ENCODE peak calls at places on chromosomes 1 and 21, in seven cellular contexts. One of them, this sample, is unnamed.

GRCh38 chr1:117093870-117094621 is 27.5 kb downstream of the TRIM45 start:
- DNase-seq in PC-3: peak; percentile 52
- DNase-seq in K562: peak; percentile 59
- DNase-seq in tibial artery: no peak
- DNase-seq in PC-9: peak; percentile 31
- DNase-seq in AG10803: peak; percentile 62
- DNase-seq in heart left ventricle: no peak
- DNase-seq in this sample: no peak

GRCh38 chr1:165224504-165224903 is 132.0 kb downstream of the LMX1A start:
- DNase-seq in PC-9: no peak
- DNase-seq in K562: no peak
- DNase-seq in heart left ventricle: no peak
- DNase-seq in AG10803: no peak
- DNase-seq in PC-3: no peak
- DNase-seq in tibial artery: no peak
- DNase-seq in this sample: no peak

GRCh38 chr1:199522338-199522737 is 505.2 kb upstream of the NR5A2 start:
- DNase-seq in K562: no peak
- DNase-seq in tibial artery: no peak
- DNase-seq in PC-3: peak; percentile 32
- DNase-seq in heart left ventricle: no peak
- DNase-seq in AG10803: peak; percentile 15
- DNase-seq in PC-9: no peak
- DNase-seq in this sample: no peak

GRCh38 chr1:4796161-4796998 is 142.0 kb downstream of the AJAP1 start:
- DNase-seq in K562: no peak
- DNase-seq in PC-3: no peak
- DNase-seq in heart left ventricle: no peak
- DNase-seq in AG10803: no peak
- DNase-seq in PC-9: no peak
- DNase-seq in tibial artery: no peak
- DNase-seq in this sample: no peak

GRCh38 chr1:36089393-36090121 is 865 bp downstream of the ADPRS start:
- DNase-seq in PC-3: no peak
- DNase-seq in tibial artery: no peak
- DNase-seq in PC-9: peak; percentile 51
- DNase-seq in AG10803: peak; percentile 58
- DNase-seq in heart left ventricle: no peak
- DNase-seq in K562: peak; percentile 20
- DNase-seq in this sample: no peak

GRCh38 chr1:37472994-37473393 is 1.4 kb upstream of the ZC3H12A start:
- DNase-seq in AG10803: no peak
- DNase-seq in tibial artery: no peak
- DNase-seq in PC-3: peak; percentile 35
- DNase-seq in heart left ventricle: no peak
- DNase-seq in K562: no peak
- DNase-seq in PC-9: no peak
- DNase-seq in this sample: no peak

GRCh38 chr1:24487455-24487854 is 15.2 kb upstream of the RCAN3 start:
- DNase-seq in PC-9: no peak
- DNase-seq in PC-3: no peak
- DNase-seq in tibial artery: no peak
- DNase-seq in heart left ventricle: no peak
- DNase-seq in AG10803: no peak
- DNase-seq in K562: no peak
- DNase-seq in this sample: no peak

GRCh38 chr1:118291686-118292085 is 106.7 kb upstream of the SPAG17 start:
- DNase-seq in K562: no peak
- DNase-seq in tibial artery: no peak
- DNase-seq in PC-9: no peak
- DNase-seq in AG10803: peak; percentile 25
- DNase-seq in PC-3: no peak
- DNase-seq in heart left ventricle: peak; percentile 59
- DNase-seq in this sample: no peak

GRCh38 chr1:30284226-30284625 is 439.2 kb downstream of the MATN1 start:
- DNase-seq in PC-9: no peak
- DNase-seq in PC-3: no peak
- DNase-seq in K562: no peak
- DNase-seq in AG10803: no peak
- DNase-seq in tibial artery: no peak
- DNase-seq in heart left ventricle: no peak
- DNase-seq in this sample: no peak

GRCh38 chr21:33362044-33362555 is 37.3 kb downstream of the IFNAR1 start:
- DNase-seq in tibial artery: no peak
- DNase-seq in K562: no peak
- DNase-seq in PC-9: no peak
- DNase-seq in AG10803: no peak
- DNase-seq in PC-3: peak; percentile 36
- DNase-seq in heart left ventricle: no peak
- DNase-seq in this sample: no peak
- TF ChIP-seq CTCF in tibial artery: no peak
- TF ChIP-seq CTCF in K562: no peak
- TF ChIP-seq CTCF in PC-9: no peak
- TF ChIP-seq CTCF in AG10803: no peak
- TF ChIP-seq CTCF in PC-3: no peak
- TF ChIP-seq CTCF in heart left ventricle: no peak
- TF ChIP-seq CTCF in this sample: no peak

GRCh38 chr1:43990271-43991199 is 864 bp upstream of the CCDC24 start:
- DNase-seq in K562: peak; percentile 52
- DNase-seq in PC-9: no peak
- DNase-seq in tibial artery: no peak
- DNase-seq in heart left ventricle: no peak
- DNase-seq in AG10803: no peak
- DNase-seq in PC-3: no peak
- DNase-seq in this sample: no peak
- TF ChIP-seq CTCF in K562: peak; percentile 16
- TF ChIP-seq CTCF in PC-9: no peak
- TF ChIP-seq CTCF in tibial artery: no peak
- TF ChIP-seq CTCF in heart left ventricle: no peak
- TF ChIP-seq CTCF in AG10803: peak; percentile 10
- TF ChIP-seq CTCF in PC-3: peak; percentile 45
- TF ChIP-seq CTCF in this sample: no peak

DNA sequence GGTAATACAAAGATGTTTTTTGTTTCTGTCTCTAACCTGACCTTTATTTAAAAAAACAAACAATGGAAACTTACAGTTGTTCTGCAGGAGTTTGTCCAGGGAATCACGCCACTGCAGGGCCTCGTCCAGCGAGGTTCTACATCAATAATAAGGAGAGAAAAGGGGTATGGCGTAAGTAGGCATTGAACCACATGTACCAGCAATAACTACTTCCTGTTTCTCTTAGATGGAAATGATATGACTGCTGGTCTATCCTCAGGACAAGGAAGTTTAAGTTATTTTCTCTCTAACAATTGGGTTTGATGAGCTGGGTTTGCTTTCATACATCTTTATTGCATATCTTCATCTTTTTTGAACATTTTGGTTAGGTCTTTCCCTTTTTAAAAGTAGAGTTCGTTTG is 40.9 kb downstream of the RGS5 start:
- DNase-seq in heart left ventricle: no peak
- DNase-seq in AG10803: no peak
- DNase-seq in tibial artery: no peak
- DNase-seq in K562: no peak
- DNase-seq in PC-3: no peak
- DNase-seq in PC-9: no peak
- DNase-seq in this sample: no peak
- TF ChIP-seq CTCF in heart left ventricle: no peak
- TF ChIP-seq CTCF in AG10803: no peak
- TF ChIP-seq CTCF in tibial artery: no peak
- TF ChIP-seq CTCF in K562: no peak
- TF ChIP-seq CTCF in PC-3: no peak
- TF ChIP-seq CTCF in PC-9: no peak
- TF ChIP-seq CTCF in this sample: no peak

GRCh38 chr1:112110031-112110430 is 120.6 kb upstream of the KCND3 start:
- DNase-seq in tibial artery: peak; percentile 22
- DNase-seq in PC-9: no peak
- DNase-seq in heart left ventricle: no peak
- DNase-seq in K562: no peak
- DNase-seq in AG10803: no peak
- DNase-seq in PC-3: no peak
- DNase-seq in this sample: no peak

DNA sequence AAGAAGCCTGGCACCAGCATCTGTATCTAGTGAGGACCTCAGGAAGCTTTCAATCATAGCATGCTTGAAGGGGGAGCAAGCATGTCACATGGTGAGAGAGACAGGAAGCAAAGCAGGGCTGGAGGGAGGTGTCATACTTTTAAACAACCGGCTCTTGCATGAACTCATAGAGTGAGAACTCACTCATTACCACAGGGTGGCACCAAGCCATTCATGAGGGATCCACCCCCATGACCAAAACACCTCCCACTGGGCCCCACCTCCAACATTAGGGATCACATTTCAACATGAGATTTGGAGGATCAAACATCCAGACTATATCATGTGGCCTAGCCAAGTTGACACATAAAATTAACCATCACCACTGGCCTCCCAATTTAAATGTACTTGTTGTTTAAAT is 125.1 kb upstream of the KCND3 start:
- DNase-seq in AG10803: no peak
- DNase-seq in tibial artery: no peak
- DNase-seq in heart left ventricle: no peak
- DNase-seq in PC-3: no peak
- DNase-seq in PC-9: no peak
- DNase-seq in K562: no peak
- DNase-seq in this sample: no peak
- TF ChIP-seq CTCF in AG10803: no peak
- TF ChIP-seq CTCF in tibial artery: no peak
- TF ChIP-seq CTCF in heart left ventricle: no peak
- TF ChIP-seq CTCF in PC-3: no peak
- TF ChIP-seq CTCF in PC-9: no peak
- TF ChIP-seq CTCF in K562: peak; percentile 13
- TF ChIP-seq CTCF in this sample: no peak

DNA sequence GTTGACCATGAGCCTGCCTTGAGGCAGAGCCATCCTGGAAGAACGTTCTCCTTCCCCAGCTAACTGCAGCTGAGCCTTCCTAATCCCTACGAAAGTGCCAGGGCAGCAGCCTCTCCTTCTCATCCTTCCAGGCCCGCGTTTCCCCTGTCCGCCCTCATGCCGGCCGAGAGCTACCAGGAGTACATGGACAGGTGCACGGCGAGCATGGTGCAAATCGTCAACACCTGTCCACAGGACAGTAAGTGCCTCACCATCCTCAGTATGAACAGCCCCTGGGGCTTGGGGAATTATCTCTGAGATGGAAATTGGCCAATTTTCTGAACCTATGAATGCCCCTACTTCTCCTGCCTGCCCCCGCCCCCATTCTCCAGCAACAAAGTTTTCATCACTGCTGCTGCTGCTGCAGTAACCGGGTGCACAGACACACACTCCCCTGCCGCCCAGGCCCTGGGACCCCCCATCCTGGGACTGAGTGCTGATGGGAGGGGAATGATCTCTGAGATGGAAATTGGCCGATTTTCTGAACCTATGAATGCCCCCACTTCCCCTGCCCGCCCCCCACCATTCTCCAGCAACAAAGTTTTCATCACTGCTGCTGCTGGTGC is 39.6 kb downstream of the UBASH3A start:
- DNase-seq in K562: no peak
- DNase-seq in tibial artery: no peak
- DNase-seq in heart left ventricle: no peak
- DNase-seq in AG10803: no peak
- DNase-seq in PC-3: no peak
- DNase-seq in PC-9: no peak
- DNase-seq in this sample: no peak
- TF ChIP-seq CTCF in K562: no peak
- TF ChIP-seq CTCF in tibial artery: no peak
- TF ChIP-seq CTCF in heart left ventricle: no peak
- TF ChIP-seq CTCF in AG10803: no peak
- TF ChIP-seq CTCF in PC-3: no peak
- TF ChIP-seq CTCF in PC-9: no peak
- TF ChIP-seq CTCF in this sample: no peak

DNA sequence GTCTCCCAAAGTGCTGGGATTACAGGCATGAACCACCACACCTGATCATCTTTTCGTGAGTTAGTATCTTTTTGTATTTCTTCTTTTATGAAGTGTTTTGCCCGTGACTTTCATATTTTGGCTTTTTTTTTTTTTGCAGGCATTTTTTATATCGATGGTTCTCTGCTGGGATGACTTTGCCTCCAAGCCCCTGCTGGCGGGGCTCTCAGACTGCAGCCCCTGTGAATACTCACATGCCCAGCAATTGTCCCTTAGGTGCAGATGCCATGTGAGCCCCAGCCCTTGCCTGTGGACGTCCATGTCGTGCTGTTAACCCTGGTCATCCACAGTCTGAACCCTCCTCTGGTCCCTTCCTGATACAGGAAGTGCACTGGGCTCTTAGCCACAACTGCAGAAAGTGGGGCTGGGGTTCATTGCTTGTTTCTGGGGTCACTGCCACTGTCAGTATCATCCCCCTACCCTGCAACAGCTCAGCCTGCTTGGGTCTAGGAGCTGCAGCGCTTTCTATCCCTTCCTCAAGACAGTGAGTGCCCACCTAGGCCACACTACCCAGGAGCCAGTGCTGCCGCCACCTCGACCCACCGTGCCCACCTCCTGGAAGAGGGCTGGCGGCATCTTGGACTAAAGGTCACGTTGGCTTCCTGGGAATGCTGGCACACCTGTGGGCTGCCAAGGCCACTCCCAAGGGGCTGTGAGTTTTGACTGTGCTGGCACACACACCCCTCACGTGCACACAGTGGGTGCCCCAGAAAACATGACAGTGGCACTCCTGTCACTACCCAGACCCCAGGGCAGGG is 21.9 kb downstream of the CRYAA start:
- DNase-seq in PC-3: no peak
- DNase-seq in K562: no peak
- DNase-seq in PC-9: no peak
- DNase-seq in AG10803: no peak
- DNase-seq in tibial artery: no peak
- DNase-seq in heart left ventricle: no peak
- DNase-seq in this sample: peak; percentile 3
- TF ChIP-seq CTCF in PC-3: no peak
- TF ChIP-seq CTCF in K562: no peak
- TF ChIP-seq CTCF in PC-9: no peak
- TF ChIP-seq CTCF in AG10803: no peak
- TF ChIP-seq CTCF in tibial artery: no peak
- TF ChIP-seq CTCF in heart left ventricle: no peak
- TF ChIP-seq CTCF in this sample: no peak

GRCh38 chr1:28983509-28984310 is 69.3 kb downstream of the EPB41 start:
- DNase-seq in K562: no peak
- DNase-seq in PC-9: no peak
- DNase-seq in tibial artery: no peak
- DNase-seq in PC-3: no peak
- DNase-seq in AG10803: no peak
- DNase-seq in heart left ventricle: peak; percentile 78
- DNase-seq in this sample: no peak
- TF ChIP-seq CTCF in K562: peak; percentile 22
- TF ChIP-seq CTCF in PC-9: no peak
- TF ChIP-seq CTCF in tibial artery: no peak
- TF ChIP-seq CTCF in PC-3: peak; percentile 21
- TF ChIP-seq CTCF in AG10803: no peak
- TF ChIP-seq CTCF in heart left ventricle: peak; percentile 16
- TF ChIP-seq CTCF in this sample: peak; percentile 25

GRCh38 chr21:45949928-45950739 is 31.4 kb upstream of the COL6A1 start:
- DNase-seq in heart left ventricle: peak; percentile 43
- DNase-seq in PC-9: no peak
- DNase-seq in K562: no peak
- DNase-seq in tibial artery: no peak
- DNase-seq in AG10803: no peak
- DNase-seq in PC-3: no peak
- DNase-seq in this sample: no peak
- TF ChIP-seq CTCF in heart left ventricle: no peak
- TF ChIP-seq CTCF in PC-9: no peak
- TF ChIP-seq CTCF in K562: no peak
- TF ChIP-seq CTCF in tibial artery: no peak
- TF ChIP-seq CTCF in AG10803: no peak
- TF ChIP-seq CTCF in PC-3: no peak
- TF ChIP-seq CTCF in this sample: no peak